ENCODE peak calls at places on chromosomes 13 and 19, in seven cellular contexts. I is NCI-H345; X is neural crest cell; H is amniotic stem cell; G is NAMALWA; M is bronchial epithelial cell; O is activated CD4-positive, CD25-positive, alpha-beta regulatory T cell treated with anti-CD3 and anti-CD28 coated beads, Interleukin-2, amount 50 U/mL, for 16 hours. S is an unnamed sample.

GRCh38 chr13:20851844-20852402 is 50.6 kb downstream of the XPO4 start:
- DNase-seq in X (no peak), G (no peak), I (no peak), M (no peak), H (no peak), O (no peak), S (no peak)

GRCh38 chr19:16327131-16327450 is 2.5 kb downstream of the KLF2 start:
- DNase-seq in G (no peak), I (no peak), O (no peak), H (no peak), M (no peak), X (no peak), S (no peak)

GRCh38 chr19:30228726-30229523 is 143.3 kb upstream of the ZNF536 start:
- DNase-seq in I (no peak), G (no peak), X (peak; percentile 19), M (no peak), H (no peak), O (no peak), S (no peak)

GRCh38 chr13:23724196-23724970 is 154.2 kb downstream of the TNFRSF19 start:
- DNase-seq in M (peak; percentile 26), O (no peak), G (no peak), X (no peak), I (no peak), H (no peak), S (no peak)

GRCh38 chr13:94454906-94455305 is 24.6 kb downstream of the DCT start:
- DNase-seq in H (no peak), M (peak; percentile 4), O (no peak), I (no peak), G (no peak), X (no peak), S (no peak)

GRCh38 chr13:102440259-102440936 is 38.5 kb upstream of the FGF14 start:
- DNase-seq in I (peak; percentile 69), G (no peak), H (no peak), O (no peak), X (no peak), M (peak; percentile 67), S (no peak)

GRCh38 chr19:47495478-47496372 is 11.7 kb upstream of the KPTN start:
- DNase-seq in M (no peak), H (no peak), O (no peak), X (no peak), G (no peak), I (no peak), S (no peak)

GRCh38 chr19:49438261-49438660 is 3.1 kb downstream of the SLC17A7 start:
- DNase-seq in M (no peak), O (no peak), G (no peak), X (no peak), I (no peak), H (no peak), S (no peak)

GRCh38 chr13:77386880-77387606 is 60.1 kb upstream of the MYCBP2 start:
- DNase-seq in X (no peak), M (no peak), I (no peak), O (no peak), H (peak; percentile 48), G (no peak), S (peak; percentile 53)

GRCh38 chr13:106318941-106319411 is 216.5 kb downstream of the EFNB2 start:
- DNase-seq in M (peak; percentile 99), O (no peak), G (no peak), X (no peak), H (peak; percentile 52), I (no peak), S (no peak)

GRCh38 chr13:45721203-45721731 is 19.1 kb downstream of the CBY2 start:
- DNase-seq in X (no peak), H (no peak), O (no peak), G (no peak), M (no peak), I (no peak), S (no peak)